ENCODE peak calls at places on chromosomes 12 and 14, in eight cellular contexts. A is A549, Y is tibial nerve, P is glutamatergic neuron, Q is endodermal cell, I is fibroblast of lung, G is body of pancreas, U is uterus. R is an unnamed sample.
A peak's percentile ranks its signal among the peaks of the same experiment; 100 is the strongest.

GRCh38 chr12:105257321-105257728 is 21.4 kb upstream of the APPL2 start:
- DNase-seq in A (peak; percentile 49), Y (no peak), P (no peak), Q (no peak), I (peak; percentile 77), G (no peak), U (no peak), R (no peak)

GRCh38 chr14:35879654-35880249 is 53.6 kb downstream of the BRMS1L start:
- DNase-seq in A (peak; percentile 33), Y (no peak), P (no peak), Q (no peak), I (peak; percentile 49), G (no peak), U (no peak), R (no peak)

GRCh38 chr14:104600805-104601204 is 3.8 kb downstream of the TMEM179 start:
- DNase-seq in A (no peak), Y (no peak), P (no peak), Q (no peak), I (no peak), G (no peak), U (no peak), R (no peak)

GRCh38 chr12:19130224-19131019 is 889 bp downstream of the PLEKHA5 start:
- DNase-seq in A (peak; percentile 19), Y (no peak), P (peak; percentile 54), Q (peak; percentile 92), I (no peak), G (peak; percentile 45), U (peak; percentile 41), R (no peak)

GRCh38 chr12:95623554-95624170 is 72.4 kb upstream of the USP44 start:
- DNase-seq in A (peak; percentile 95), Y (peak; percentile 27), P (peak; percentile 72), Q (peak; percentile 98), I (peak; percentile 86), G (peak; percentile 72), U (no peak), R (peak; percentile 31)

GRCh38 chr12:68675098-68675842 is 11.5 kb upstream of the NUP107 start:
- DNase-seq in A (no peak), Y (no peak), P (no peak), Q (peak; percentile 54), I (no peak), G (peak; percentile 34), U (no peak), R (no peak)

GRCh38 chr12:125330645-125331341 is 265.6 kb downstream of the AACS start:
- DNase-seq in A (peak; percentile 44), Y (peak; percentile 32), P (peak; percentile 97), Q (peak; percentile 98), I (peak; percentile 2), G (peak; percentile 54), U (no peak), R (no peak)

GRCh38 chr14:80959448-80960006 is 4.1 kb downstream of the TSHR start:
- DNase-seq in A (no peak), Y (no peak), P (no peak), Q (no peak), I (no peak), G (peak; percentile 11), U (no peak), R (no peak)

GRCh38 chr14:90573385-90574105 is 176.7 kb downstream of the CALM1 start:
- DNase-seq in A (no peak), Y (no peak), P (no peak), Q (no peak), I (no peak), G (peak; percentile 21), U (no peak), R (no peak)

GRCh38 chr12:41577995-41578394 is 389.9 kb downstream of the PDZRN4 start:
- DNase-seq in A (no peak), Y (no peak), P (no peak), Q (no peak), I (no peak), G (no peak), U (no peak), R (no peak)

GRCh38 chr12:108967869-108968540 is 52.9 kb downstream of the SVOP start:
- DNase-seq in A (peak; percentile 51), Y (no peak), P (no peak), Q (no peak), I (no peak), G (no peak), U (no peak), R (no peak)

GRCh38 chr14:62077676-62078261 is 315.5 kb downstream of the SNAPC1 start:
- DNase-seq in A (no peak), Y (no peak), P (no peak), Q (no peak), I (no peak), G (no peak), U (no peak), R (no peak)

GRCh38 chr12:79535751-79536150 is 155.0 kb downstream of the PAWR start:
- DNase-seq in A (no peak), Y (no peak), P (no peak), Q (no peak), I (no peak), G (no peak), U (no peak), R (no peak)

GRCh38 chr12:107891967-107892366 is 117.5 kb downstream of the ASCL4 start:
- DNase-seq in A (peak; percentile 24), Y (no peak), P (no peak), Q (peak; percentile 65), I (peak; percentile 3), G (peak; percentile 13), U (no peak), R (no peak)

GRCh38 chr12:64494998-64495729 is 43.2 kb downstream of the TBK1 start:
- DNase-seq in A (no peak), Y (no peak), P (no peak), Q (no peak), I (no peak), G (no peak), U (no peak), R (no peak)

GRCh38 chr12:22350817-22351371 is 16.4 kb upstream of the ST8SIA1 start:
- DNase-seq in A (no peak), Y (no peak), P (no peak), Q (no peak), I (no peak), G (no peak), U (no peak), R (no peak)

GRCh38 chr12:132356686-132357622 is 27.6 kb upstream of the GALNT9 start:
- DNase-seq in A (peak; percentile 52), Y (no peak), P (peak; percentile 52), Q (peak; percentile 92), I (peak; percentile 50), G (peak; percentile 28), U (no peak), R (no peak)

GRCh38 chr12:64681200-64682052 is 71.1 kb downstream of the RASSF3 start:
- DNase-seq in A (no peak), Y (no peak), P (no peak), Q (no peak), I (no peak), G (no peak), U (no peak), R (no peak)

GRCh38 chr12:51642286-51642685 is 51.3 kb downstream of the SCN8A start:
- DNase-seq in A (no peak), Y (no peak), P (no peak), Q (no peak), I (no peak), G (no peak), U (no peak), R (no peak)

DNA sequence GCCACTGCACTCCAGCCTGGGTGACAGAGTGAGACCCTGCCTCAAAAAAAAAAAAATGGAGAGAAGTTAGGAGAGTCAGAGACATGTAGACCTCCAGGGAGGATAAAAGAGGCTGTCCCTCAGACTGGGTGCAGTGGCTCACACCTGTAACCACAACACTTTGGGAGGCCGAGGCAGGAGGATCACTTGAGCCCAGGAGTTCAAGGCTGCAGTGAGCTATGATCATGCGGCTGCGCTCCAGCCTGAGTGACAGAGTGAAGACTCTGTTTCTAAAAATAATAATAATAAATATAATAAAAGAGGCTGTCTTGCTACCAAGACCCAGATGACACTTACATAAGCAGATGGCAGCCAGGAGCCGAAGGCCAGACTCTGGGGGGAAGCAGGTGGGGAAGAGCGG is 18.5 kb downstream of the SLC7A8 start:
- DNase-seq in A (no peak), Y (no peak), P (no peak), Q (no peak), I (no peak), G (no peak), U (no peak), R (no peak)
- TF ChIP-seq CTCF in A (no peak), Y (no peak), P (no peak), Q (no peak), I (no peak), G (no peak), U (no peak), R (no peak)

GRCh38 chr14:32933623-32933942 is 5.1 kb upstream of the NPAS3 start:
- DNase-seq in A (no peak), Y (no peak), P (no peak), Q (no peak), I (no peak), G (no peak), U (no peak), R (no peak)
- TF ChIP-seq CTCF in A (no peak), Y (no peak), P (peak; percentile 20), Q (peak; percentile 59), I (no peak), G (peak; percentile 24), U (no peak), R (no peak)

GRCh38 chr14:54933006-54933405 is 30.4 kb upstream of the GCH1 start:
- DNase-seq in A (no peak), Y (no peak), P (no peak), Q (no peak), I (no peak), G (no peak), U (no peak), R (no peak)
- TF ChIP-seq CTCF in A (no peak), Y (no peak), P (no peak), Q (no peak), I (no peak), G (no peak), U (no peak), R (no peak)

GRCh38 chr12:7122876-7123769 is 5.6 kb downstream of the RBP5 start:
- DNase-seq in A (no peak), Y (no peak), P (no peak), Q (no peak), I (no peak), G (no peak), U (no peak), R (peak; percentile 19)
- TF ChIP-seq CTCF in A (no peak), Y (no peak), P (no peak), Q (no peak), I (no peak), G (no peak), U (no peak), R (no peak)

DNA sequence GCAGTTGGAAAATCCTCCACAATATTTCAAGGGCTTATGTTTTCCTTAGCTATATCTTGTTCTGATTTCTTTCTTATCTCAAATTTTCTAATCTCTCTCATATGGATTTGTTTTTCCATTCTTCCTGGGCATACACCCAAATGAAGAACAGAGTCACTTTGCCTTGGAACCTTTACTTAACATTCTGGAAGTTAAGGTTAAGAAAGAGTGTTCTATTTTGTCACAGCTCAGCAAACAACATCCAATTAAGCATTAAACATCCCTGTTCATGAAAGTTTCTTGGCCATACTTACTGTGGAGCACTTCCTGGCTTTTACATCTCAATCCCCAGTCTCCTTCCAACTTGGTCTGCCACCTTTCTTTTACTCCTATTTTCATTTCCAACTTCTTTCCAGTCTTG is 5.3 kb downstream of the NAV3 start:
- DNase-seq in A (no peak), Y (no peak), P (no peak), Q (no peak), I (no peak), G (no peak), U (no peak), R (no peak)
- TF ChIP-seq CTCF in A (no peak), Y (no peak), P (no peak), Q (no peak), I (no peak), G (no peak), U (no peak), R (no peak)